ENCODE peak calls at places on chromosomes 12 and 14, in seven cellular contexts. One of them, this sample, is unnamed.

GRCh38 chr14:36513012-36513420 is 7.0 kb downstream of the NKX2-1 start:
- DNase-seq in mammary epithelial cell: no peak
- DNase-seq in A673: no peak
- DNase-seq in lung: no peak
- DNase-seq in CD4-positive, CD25-positive, alpha-beta regulatory T cell: no peak
- DNase-seq in pancreas: no peak
- DNase-seq in head of caudate nucleus: no peak
- DNase-seq in this sample: no peak

GRCh38 chr12:3117628-3118027 is 40.4 kb downstream of the TSPAN9 start:
- DNase-seq in mammary epithelial cell: peak; percentile 89
- DNase-seq in CD4-positive, CD25-positive, alpha-beta regulatory T cell: no peak
- DNase-seq in lung: no peak
- DNase-seq in head of caudate nucleus: no peak
- DNase-seq in pancreas: no peak
- DNase-seq in A673: no peak
- DNase-seq in this sample: no peak

GRCh38 chr12:10709808-10710207 is 13.3 kb downstream of the YBX3 start:
- DNase-seq in A673: no peak
- DNase-seq in mammary epithelial cell: no peak
- DNase-seq in lung: no peak
- DNase-seq in CD4-positive, CD25-positive, alpha-beta regulatory T cell: no peak
- DNase-seq in head of caudate nucleus: no peak
- DNase-seq in pancreas: no peak
- DNase-seq in this sample: no peak

GRCh38 chr12:32367381-32367780 is 32.0 kb upstream of the FGD4 start:
- DNase-seq in pancreas: no peak
- DNase-seq in lung: no peak
- DNase-seq in A673: no peak
- DNase-seq in head of caudate nucleus: no peak
- DNase-seq in mammary epithelial cell: no peak
- DNase-seq in CD4-positive, CD25-positive, alpha-beta regulatory T cell: no peak
- DNase-seq in this sample: no peak

GRCh38 chr12:111101003-111101402 is 180.6 kb upstream of the MYL2 start:
- DNase-seq in head of caudate nucleus: no peak
- DNase-seq in CD4-positive, CD25-positive, alpha-beta regulatory T cell: no peak
- DNase-seq in pancreas: no peak
- DNase-seq in mammary epithelial cell: no peak
- DNase-seq in A673: no peak
- DNase-seq in lung: no peak
- DNase-seq in this sample: no peak

GRCh38 chr12:3315201-3315661 is 175.8 kb upstream of the PRMT8 start:
- DNase-seq in mammary epithelial cell: peak; percentile 71
- DNase-seq in pancreas: peak; percentile 90
- DNase-seq in CD4-positive, CD25-positive, alpha-beta regulatory T cell: no peak
- DNase-seq in lung: peak; percentile 45
- DNase-seq in head of caudate nucleus: no peak
- DNase-seq in A673: no peak
- DNase-seq in this sample: no peak

GRCh38 chr14:99410019-99410418 is 70.6 kb downstream of the SETD3 start:
- DNase-seq in CD4-positive, CD25-positive, alpha-beta regulatory T cell: no peak
- DNase-seq in lung: no peak
- DNase-seq in A673: no peak
- DNase-seq in mammary epithelial cell: no peak
- DNase-seq in pancreas: no peak
- DNase-seq in head of caudate nucleus: peak; percentile 19
- DNase-seq in this sample: no peak

GRCh38 chr14:60649815-60650381 is 621 bp upstream of the SIX1 start:
- DNase-seq in mammary epithelial cell: peak; percentile 11
- DNase-seq in head of caudate nucleus: no peak
- DNase-seq in CD4-positive, CD25-positive, alpha-beta regulatory T cell: no peak
- DNase-seq in lung: no peak
- DNase-seq in pancreas: no peak
- DNase-seq in A673: peak; percentile 42
- DNase-seq in this sample: no peak

GRCh38 chr12:107064243-107064642 is 29.1 kb downstream of the CRY1 start:
- DNase-seq in mammary epithelial cell: no peak
- DNase-seq in pancreas: no peak
- DNase-seq in A673: no peak
- DNase-seq in head of caudate nucleus: no peak
- DNase-seq in CD4-positive, CD25-positive, alpha-beta regulatory T cell: no peak
- DNase-seq in lung: no peak
- DNase-seq in this sample: no peak

GRCh38 chr12:28415755-28416154 is 225.5 kb downstream of the CCDC91 start:
- DNase-seq in mammary epithelial cell: peak; percentile 64
- DNase-seq in head of caudate nucleus: no peak
- DNase-seq in lung: no peak
- DNase-seq in pancreas: no peak
- DNase-seq in A673: no peak
- DNase-seq in CD4-positive, CD25-positive, alpha-beta regulatory T cell: no peak
- DNase-seq in this sample: no peak

GRCh38 chr12:57618966-57619433 is 7.8 kb downstream of the ARHGEF25 start:
- DNase-seq in pancreas: no peak
- DNase-seq in head of caudate nucleus: no peak
- DNase-seq in A673: no peak
- DNase-seq in lung: no peak
- DNase-seq in CD4-positive, CD25-positive, alpha-beta regulatory T cell: no peak
- DNase-seq in mammary epithelial cell: no peak
- DNase-seq in this sample: no peak

GRCh38 chr12:75908961-75909699 is 122.4 kb downstream of the PHLDA1 start:
- DNase-seq in mammary epithelial cell: no peak
- DNase-seq in A673: peak; percentile 50
- DNase-seq in head of caudate nucleus: no peak
- DNase-seq in CD4-positive, CD25-positive, alpha-beta regulatory T cell: no peak
- DNase-seq in pancreas: peak; percentile 69
- DNase-seq in lung: peak; percentile 46
- DNase-seq in this sample: peak; percentile 27

GRCh38 chr14:35556548-35556947 is 22.6 kb downstream of the INSM2 start:
- DNase-seq in mammary epithelial cell: no peak
- DNase-seq in A673: no peak
- DNase-seq in head of caudate nucleus: no peak
- DNase-seq in pancreas: no peak
- DNase-seq in lung: no peak
- DNase-seq in CD4-positive, CD25-positive, alpha-beta regulatory T cell: no peak
- DNase-seq in this sample: no peak

GRCh38 chr14:75806247-75806876 is 145.3 kb downstream of the TTLL5 start:
- DNase-seq in CD4-positive, CD25-positive, alpha-beta regulatory T cell: no peak
- DNase-seq in pancreas: no peak
- DNase-seq in mammary epithelial cell: no peak
- DNase-seq in A673: no peak
- DNase-seq in lung: no peak
- DNase-seq in head of caudate nucleus: no peak
- DNase-seq in this sample: no peak

GRCh38 chr14:106436310-106436905 is 910.0 kb downstream of the TMEM121 start:
- DNase-seq in pancreas: peak; percentile 15
- DNase-seq in mammary epithelial cell: no peak
- DNase-seq in A673: peak; percentile 84
- DNase-seq in CD4-positive, CD25-positive, alpha-beta regulatory T cell: peak; percentile 40
- DNase-seq in lung: peak; percentile 54
- DNase-seq in head of caudate nucleus: no peak
- DNase-seq in this sample: no peak

GRCh38 chr12:20194171-20194570 is 174.2 kb upstream of the PDE3A start:
- DNase-seq in mammary epithelial cell: no peak
- DNase-seq in CD4-positive, CD25-positive, alpha-beta regulatory T cell: no peak
- DNase-seq in pancreas: no peak
- DNase-seq in head of caudate nucleus: no peak
- DNase-seq in A673: peak; percentile 34
- DNase-seq in lung: no peak
- DNase-seq in this sample: no peak

GRCh38 chr14:60188696-60189095 is 23.5 kb upstream of the DHRS7 start:
- DNase-seq in head of caudate nucleus: no peak
- DNase-seq in mammary epithelial cell: no peak
- DNase-seq in CD4-positive, CD25-positive, alpha-beta regulatory T cell: no peak
- DNase-seq in lung: no peak
- DNase-seq in A673: no peak
- DNase-seq in pancreas: no peak
- DNase-seq in this sample: no peak

GRCh38 chr14:104979758-104980591 is 1.8 kb upstream of the AHNAK2 start:
- DNase-seq in head of caudate nucleus: peak; percentile 49
- DNase-seq in CD4-positive, CD25-positive, alpha-beta regulatory T cell: no peak
- DNase-seq in mammary epithelial cell: peak; percentile 69
- DNase-seq in lung: peak; percentile 76
- DNase-seq in pancreas: peak; percentile 87
- DNase-seq in A673: no peak
- DNase-seq in this sample: no peak

GRCh38 chr12:124338448-124338847 is 43.6 kb downstream of the RFLNA start:
- DNase-seq in pancreas: no peak
- DNase-seq in mammary epithelial cell: no peak
- DNase-seq in head of caudate nucleus: no peak
- DNase-seq in CD4-positive, CD25-positive, alpha-beta regulatory T cell: no peak
- DNase-seq in lung: no peak
- DNase-seq in A673: no peak
- DNase-seq in this sample: no peak

GRCh38 chr14:46147486-46147885 is 504.1 kb downstream of the RPL10L start:
- DNase-seq in mammary epithelial cell: no peak
- DNase-seq in head of caudate nucleus: no peak
- DNase-seq in CD4-positive, CD25-positive, alpha-beta regulatory T cell: no peak
- DNase-seq in pancreas: no peak
- DNase-seq in A673: no peak
- DNase-seq in lung: no peak
- DNase-seq in this sample: no peak

GRCh38 chr14:61183486-61183885 is 97.7 kb downstream of the TMEM30B start:
- DNase-seq in lung: no peak
- DNase-seq in mammary epithelial cell: no peak
- DNase-seq in pancreas: no peak
- DNase-seq in head of caudate nucleus: no peak
- DNase-seq in A673: peak; percentile 99
- DNase-seq in CD4-positive, CD25-positive, alpha-beta regulatory T cell: no peak
- DNase-seq in this sample: no peak

GRCh38 chr12:42643881-42644579 is 54.5 kb upstream of the PRICKLE1 start:
- DNase-seq in A673: no peak
- DNase-seq in mammary epithelial cell: no peak
- DNase-seq in CD4-positive, CD25-positive, alpha-beta regulatory T cell: no peak
- DNase-seq in lung: no peak
- DNase-seq in head of caudate nucleus: no peak
- DNase-seq in pancreas: no peak
- DNase-seq in this sample: no peak

GRCh38 chr14:97218336-97218712 is 421.1 kb downstream of the VRK1 start:
- DNase-seq in CD4-positive, CD25-positive, alpha-beta regulatory T cell: no peak
- DNase-seq in lung: no peak
- DNase-seq in mammary epithelial cell: no peak
- DNase-seq in head of caudate nucleus: no peak
- DNase-seq in pancreas: no peak
- DNase-seq in A673: peak; percentile 92
- DNase-seq in this sample: no peak

GRCh38 chr12:879641-880040 is 69.9 kb downstream of the RAD52 start:
- DNase-seq in lung: no peak
- DNase-seq in A673: no peak
- DNase-seq in pancreas: no peak
- DNase-seq in CD4-positive, CD25-positive, alpha-beta regulatory T cell: no peak
- DNase-seq in mammary epithelial cell: peak; percentile 29
- DNase-seq in head of caudate nucleus: no peak
- DNase-seq in this sample: no peak

GRCh38 chr14:75566321-75566720 is 12.1 kb upstream of the FLVCR2 start:
- DNase-seq in mammary epithelial cell: no peak
- DNase-seq in lung: no peak
- DNase-seq in head of caudate nucleus: no peak
- DNase-seq in pancreas: no peak
- DNase-seq in CD4-positive, CD25-positive, alpha-beta regulatory T cell: peak; percentile 59
- DNase-seq in A673: no peak
- DNase-seq in this sample: no peak

GRCh38 chr12:3361156-3361555 is 129.8 kb upstream of the PRMT8 start:
- DNase-seq in lung: no peak
- DNase-seq in mammary epithelial cell: no peak
- DNase-seq in CD4-positive, CD25-positive, alpha-beta regulatory T cell: no peak
- DNase-seq in head of caudate nucleus: no peak
- DNase-seq in A673: no peak
- DNase-seq in pancreas: no peak
- DNase-seq in this sample: no peak

GRCh38 chr14:81105378-81105777 is 115.4 kb downstream of the GTF2A1 start:
- DNase-seq in A673: no peak
- DNase-seq in head of caudate nucleus: no peak
- DNase-seq in CD4-positive, CD25-positive, alpha-beta regulatory T cell: no peak
- DNase-seq in mammary epithelial cell: no peak
- DNase-seq in pancreas: no peak
- DNase-seq in lung: no peak
- DNase-seq in this sample: no peak

GRCh38 chr12:30420561-30420960 is 275.1 kb downstream of the IPO8 start:
- DNase-seq in head of caudate nucleus: no peak
- DNase-seq in pancreas: no peak
- DNase-seq in mammary epithelial cell: peak; percentile 38
- DNase-seq in A673: no peak
- DNase-seq in CD4-positive, CD25-positive, alpha-beta regulatory T cell: no peak
- DNase-seq in lung: no peak
- DNase-seq in this sample: no peak

GRCh38 chr14:81169711-81170103 is 51.1 kb downstream of the GTF2A1 start:
- DNase-seq in CD4-positive, CD25-positive, alpha-beta regulatory T cell: peak; percentile 1
- DNase-seq in pancreas: peak; percentile 35
- DNase-seq in A673: peak; percentile 1
- DNase-seq in head of caudate nucleus: peak; percentile 64
- DNase-seq in lung: peak; percentile 67
- DNase-seq in mammary epithelial cell: peak; percentile 11
- DNase-seq in this sample: peak; percentile 43

GRCh38 chr14:100067971-100068959 is 3.0 kb downstream of the EVL start:
- DNase-seq in A673: peak; percentile 35
- DNase-seq in mammary epithelial cell: peak; percentile 79
- DNase-seq in CD4-positive, CD25-positive, alpha-beta regulatory T cell: peak; percentile 83
- DNase-seq in lung: peak; percentile 50
- DNase-seq in head of caudate nucleus: peak; percentile 61
- DNase-seq in pancreas: no peak
- DNase-seq in this sample: peak; percentile 36

GRCh38 chr12:2633825-2634200 is 161.0 kb upstream of the FKBP4 start:
- DNase-seq in pancreas: no peak
- DNase-seq in CD4-positive, CD25-positive, alpha-beta regulatory T cell: no peak
- DNase-seq in lung: no peak
- DNase-seq in A673: no peak
- DNase-seq in head of caudate nucleus: no peak
- DNase-seq in mammary epithelial cell: no peak
- DNase-seq in this sample: no peak

GRCh38 chr14:75822522-75823288 is 159.1 kb downstream of the TGFB3 start:
- DNase-seq in pancreas: no peak
- DNase-seq in lung: no peak
- DNase-seq in mammary epithelial cell: peak; percentile 75
- DNase-seq in A673: no peak
- DNase-seq in head of caudate nucleus: no peak
- DNase-seq in CD4-positive, CD25-positive, alpha-beta regulatory T cell: no peak
- DNase-seq in this sample: no peak

GRCh38 chr14:37901978-37902377 is 305.7 kb upstream of the SSTR1 start:
- DNase-seq in mammary epithelial cell: no peak
- DNase-seq in A673: peak; percentile 37
- DNase-seq in CD4-positive, CD25-positive, alpha-beta regulatory T cell: no peak
- DNase-seq in lung: no peak
- DNase-seq in pancreas: no peak
- DNase-seq in head of caudate nucleus: no peak
- DNase-seq in this sample: no peak

GRCh38 chr12:66092559-66093269 is 37.8 kb downstream of the LLPH start:
- DNase-seq in CD4-positive, CD25-positive, alpha-beta regulatory T cell: no peak
- DNase-seq in lung: no peak
- DNase-seq in pancreas: peak; percentile 7
- DNase-seq in mammary epithelial cell: peak; percentile 72
- DNase-seq in head of caudate nucleus: no peak
- DNase-seq in A673: peak; percentile 93
- DNase-seq in this sample: no peak

GRCh38 chr12:113477171-113477841 is 5.6 kb upstream of the LHX5 start:
- DNase-seq in pancreas: no peak
- DNase-seq in CD4-positive, CD25-positive, alpha-beta regulatory T cell: no peak
- DNase-seq in lung: no peak
- DNase-seq in head of caudate nucleus: no peak
- DNase-seq in A673: no peak
- DNase-seq in mammary epithelial cell: no peak
- DNase-seq in this sample: no peak

GRCh38 chr14:73795974-73796373 is 55.7 kb upstream of the PTGR2 start:
- DNase-seq in CD4-positive, CD25-positive, alpha-beta regulatory T cell: no peak
- DNase-seq in head of caudate nucleus: no peak
- DNase-seq in lung: no peak
- DNase-seq in A673: no peak
- DNase-seq in mammary epithelial cell: peak; percentile 81
- DNase-seq in pancreas: no peak
- DNase-seq in this sample: no peak

GRCh38 chr14:34175574-34175973 is 224.7 kb upstream of the EGLN3 start:
- DNase-seq in CD4-positive, CD25-positive, alpha-beta regulatory T cell: no peak
- DNase-seq in mammary epithelial cell: no peak
- DNase-seq in A673: no peak
- DNase-seq in pancreas: no peak
- DNase-seq in head of caudate nucleus: no peak
- DNase-seq in lung: no peak
- DNase-seq in this sample: no peak

GRCh38 chr12:10715491-10715890 is 7.6 kb downstream of the YBX3 start:
- DNase-seq in CD4-positive, CD25-positive, alpha-beta regulatory T cell: no peak
- DNase-seq in mammary epithelial cell: no peak
- DNase-seq in pancreas: no peak
- DNase-seq in lung: no peak
- DNase-seq in head of caudate nucleus: no peak
- DNase-seq in A673: no peak
- DNase-seq in this sample: no peak

This sample was measured in occipital lobe.